ENCODE peak calls at places on chromosomes 11 and 22, in seven cellular contexts. F, V, L, Q, K, Z and G are unnamed samples.

GRCh38 chr11:7604331-7604973 is 68.8 kb downstream of the CYB5R2 start:
- DNase-seq in Z (no peak), K (no peak), L (no peak), Q (no peak), F (no peak), V (peak), G (no peak)

GRCh38 chr11:132032555-132032954 is 662.1 kb downstream of the NTM start:
- DNase-seq in Q (peak), F (peak), Z (no peak), L (no peak), V (no peak), K (no peak), G (no peak)

GRCh38 chr11:118623291-118623655 is 15.9 kb downstream of the PHLDB1 start:
- DNase-seq in Q (no peak), F (no peak), L (no peak), V (peak), Z (no peak), K (no peak), G (no peak)

GRCh38 chr11:120132645-120133185 is 5.2 kb downstream of the TRIM29 start:
- DNase-seq in Z (no peak), F (no peak), V (no peak), L (no peak), K (no peak), Q (no peak), G (no peak)

GRCh38 chr22:39017596-39018365 is 3.1 kb upstream of the APOBEC3D start:
- DNase-seq in Z (no peak), Q (no peak), F (no peak), K (no peak), L (no peak), V (no peak), G (no peak)

GRCh38 chr22:21837184-21837979 is 30.1 kb downstream of the MAPK1 start:
- DNase-seq in L (no peak), K (no peak), V (no peak), Q (peak), F (peak), Z (peak), G (peak)

GRCh38 chr22:26556904-26557303 is 33.0 kb downstream of the TPST2 start:
- DNase-seq in F (no peak), L (no peak), K (no peak), V (no peak), Z (no peak), Q (no peak), G (no peak)

GRCh38 chr22:49967333-49968241 is 7.0 kb downstream of the PIM3 start:
- DNase-seq in L (peak), F (peak), Z (no peak), K (no peak), V (no peak), Q (no peak), G (no peak)

GRCh38 chr11:74506823-74507222 is 13.3 kb upstream of the LIPT2 start:
- DNase-seq in Z (no peak), V (no peak), Q (peak), F (no peak), L (no peak), K (no peak), G (no peak)

GRCh38 chr11:93740031-93740801 is 1.1 kb downstream of the TAF1D start:
- DNase-seq in F (no peak), K (peak), V (peak), Z (no peak), Q (peak), L (no peak), G (peak)

GRCh38 chr11:45635907-45636306 is 29.5 kb downstream of the CHST1 start:
- DNase-seq in V (no peak), F (no peak), K (no peak), Z (no peak), L (no peak), Q (no peak), G (no peak)

GRCh38 chr11:45643585-45643984 is 21.8 kb downstream of the CHST1 start:
- DNase-seq in F (no peak), Q (no peak), K (no peak), Z (no peak), V (no peak), L (no peak), G (no peak)

GRCh38 chr11:45641961-45642360 is 23.5 kb downstream of the CHST1 start:
- DNase-seq in F (no peak), V (no peak), K (no peak), L (no peak), Z (no peak), Q (no peak), G (no peak)

DNA sequence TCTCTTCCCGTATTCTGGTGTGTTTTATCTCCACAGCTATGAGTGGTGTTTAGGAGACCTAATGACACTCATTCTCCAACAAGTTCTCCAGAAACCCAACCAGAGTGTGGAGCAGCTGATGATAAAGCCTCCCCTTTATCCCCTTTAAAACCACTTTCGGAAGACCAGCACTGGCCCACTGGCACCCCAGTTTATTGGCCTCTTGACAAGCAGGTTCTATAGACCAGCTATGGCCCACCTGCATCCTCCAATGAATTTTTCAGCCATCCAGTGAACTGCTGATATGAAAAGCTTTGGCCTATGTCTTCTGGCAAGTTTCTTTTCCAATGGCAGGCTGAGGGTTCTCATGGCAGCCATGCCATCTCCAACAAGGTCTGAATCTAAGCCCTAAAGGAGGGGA is 27.4 kb downstream of the CHST1 start:
- DNase-seq in V (no peak), Q (no peak), K (no peak), F (no peak), L (no peak), Z (no peak), G (no peak)
- TF ChIP-seq CTCF in V (no peak), Q (no peak), K (no peak), F (no peak), L (no peak), Z (no peak), G (no peak)

GRCh38 chr11:102368472-102368871 is 21.5 kb downstream of the BIRC2 start:
- DNase-seq in K (peak), Z (no peak), V (no peak), Q (no peak), F (no peak), L (no peak), G (no peak)

GRCh38 chr11:102364991-102365390 is 18.0 kb downstream of the BIRC2 start:
- DNase-seq in Q (no peak), V (no peak), Z (no peak), K (no peak), F (no peak), L (no peak), G (no peak)

DNA sequence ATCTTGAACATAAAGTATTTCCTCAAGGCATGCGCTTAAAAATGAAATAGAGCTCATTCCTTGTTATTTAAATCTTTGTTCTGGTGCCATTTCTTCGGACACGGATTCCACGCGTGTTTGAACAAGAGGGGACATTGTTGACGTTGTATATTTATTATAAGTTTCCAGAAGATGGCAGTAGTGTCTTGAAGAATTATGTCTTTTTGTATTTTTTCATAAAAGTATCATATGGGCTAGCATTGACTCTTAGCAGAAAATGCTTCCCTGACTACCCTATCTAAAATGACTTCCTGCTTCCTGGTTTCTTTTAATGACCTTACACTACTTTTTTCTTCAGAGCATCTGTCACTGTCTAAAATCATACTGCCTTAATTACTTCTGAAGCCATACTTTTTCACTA is 20.4 kb downstream of the BIRC2 start:
- DNase-seq in Q (peak), L (no peak), Z (peak), F (no peak), V (no peak), K (no peak), G (no peak)
- TF ChIP-seq CTCF in Q (peak), L (no peak), Z (no peak), F (no peak), V (peak), K (no peak), G (peak)

GRCh38 chr11:114315749-114316368 is 19.7 kb downstream of the NNMT start:
- DNase-seq in F (no peak), V (no peak), Z (no peak), L (no peak), K (no peak), Q (peak), G (no peak)

GRCh38 chr11:114318361-114318760 is 22.2 kb downstream of the NNMT start:
- DNase-seq in V (no peak), Q (peak), K (no peak), Z (no peak), F (no peak), L (no peak), G (no peak)

GRCh38 chr11:114316980-114317675 is 20.9 kb downstream of the NNMT start:
- DNase-seq in F (no peak), V (no peak), Q (peak), L (no peak), K (no peak), Z (no peak), G (no peak)

GRCh38 chr11:114319716-114320328 is 23.6 kb downstream of the NNMT start:
- DNase-seq in K (no peak), L (no peak), V (no peak), Z (no peak), Q (peak), F (no peak), G (no peak)

GRCh38 chr11:114317738-114318137 is 21.5 kb downstream of the NNMT start:
- DNase-seq in L (peak), Q (peak), V (no peak), K (no peak), Z (no peak), F (peak), G (no peak)
- TF ChIP-seq CTCF in L (peak), Q (peak), V (no peak), K (no peak), Z (peak), F (peak), G (peak)

DNA sequence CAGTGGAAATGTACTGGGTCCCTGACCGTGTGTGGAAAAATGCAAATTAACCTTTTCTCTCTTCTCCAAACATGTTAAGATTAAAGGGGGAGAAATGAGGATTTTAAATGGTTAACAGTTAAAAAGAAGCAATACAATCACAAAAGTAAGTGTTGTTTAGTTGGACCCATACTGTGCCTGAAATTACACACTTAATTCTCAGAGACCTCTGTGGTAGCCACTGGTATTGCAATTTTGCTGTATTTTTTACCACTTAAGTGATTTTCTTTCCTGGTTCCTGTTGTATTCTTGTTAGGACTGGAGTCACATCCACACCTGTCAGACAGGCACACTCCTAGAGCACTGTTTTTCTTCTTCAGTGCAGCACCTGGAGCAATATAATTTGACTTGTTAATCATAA is 179.6 kb upstream of the PDGFD start:
- DNase-seq in F (no peak), Q (peak), Z (no peak), K (no peak), V (peak), L (no peak), G (no peak)
- TF ChIP-seq CTCF in F (no peak), Q (peak), Z (peak), K (peak), V (no peak), L (peak), G (peak)

DNA sequence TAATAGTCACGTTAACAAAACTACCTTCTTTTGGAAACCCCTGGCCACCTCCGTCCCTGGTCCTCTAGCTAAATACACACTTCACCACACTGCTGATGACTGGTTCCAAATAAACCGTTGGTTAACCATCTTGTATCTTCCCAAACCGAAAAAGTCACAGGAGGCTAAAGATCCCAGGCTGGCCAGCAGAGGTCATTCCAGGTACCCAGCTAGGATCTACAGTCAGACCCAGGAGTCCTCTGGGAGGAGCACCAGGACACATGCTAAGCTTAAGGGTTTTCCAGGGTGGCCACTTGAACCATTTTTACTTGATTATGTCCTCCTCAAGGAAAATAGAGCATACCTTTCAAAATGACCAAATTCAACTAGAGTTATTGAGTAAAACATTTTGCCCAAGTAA is 103.2 kb downstream of the ETS1 start:
- DNase-seq in Q (no peak), V (no peak), L (no peak), K (no peak), F (no peak), Z (no peak), G (no peak)
- TF ChIP-seq CTCF in Q (peak), V (no peak), L (no peak), K (no peak), F (no peak), Z (no peak), G (no peak)

DNA sequence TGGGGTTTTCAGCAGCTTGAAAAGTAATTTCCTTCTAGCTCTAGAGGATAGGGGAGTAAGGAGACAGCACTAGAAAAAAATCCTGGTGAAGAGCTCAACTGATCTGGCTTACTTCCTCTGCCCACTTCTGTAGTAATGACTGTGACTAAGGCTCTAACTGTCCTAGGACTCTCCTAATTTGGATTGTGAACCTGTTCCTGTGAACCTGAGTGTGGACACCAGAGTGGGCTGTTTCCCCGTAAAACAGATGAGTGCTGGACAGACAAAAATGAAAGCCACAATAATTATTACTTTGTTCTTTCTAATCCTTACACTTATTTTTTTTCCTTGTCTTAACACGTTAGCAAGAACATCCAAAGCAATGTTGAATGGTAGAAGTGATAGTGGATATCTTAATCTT is 154.1 kb downstream of the AASDHPPT start:
- DNase-seq in V (no peak), Q (peak), Z (no peak), K (no peak), L (no peak), F (peak), G (peak)
- TF ChIP-seq CTCF in V (no peak), Q (peak), Z (no peak), K (no peak), L (peak), F (peak), G (peak)

DNA sequence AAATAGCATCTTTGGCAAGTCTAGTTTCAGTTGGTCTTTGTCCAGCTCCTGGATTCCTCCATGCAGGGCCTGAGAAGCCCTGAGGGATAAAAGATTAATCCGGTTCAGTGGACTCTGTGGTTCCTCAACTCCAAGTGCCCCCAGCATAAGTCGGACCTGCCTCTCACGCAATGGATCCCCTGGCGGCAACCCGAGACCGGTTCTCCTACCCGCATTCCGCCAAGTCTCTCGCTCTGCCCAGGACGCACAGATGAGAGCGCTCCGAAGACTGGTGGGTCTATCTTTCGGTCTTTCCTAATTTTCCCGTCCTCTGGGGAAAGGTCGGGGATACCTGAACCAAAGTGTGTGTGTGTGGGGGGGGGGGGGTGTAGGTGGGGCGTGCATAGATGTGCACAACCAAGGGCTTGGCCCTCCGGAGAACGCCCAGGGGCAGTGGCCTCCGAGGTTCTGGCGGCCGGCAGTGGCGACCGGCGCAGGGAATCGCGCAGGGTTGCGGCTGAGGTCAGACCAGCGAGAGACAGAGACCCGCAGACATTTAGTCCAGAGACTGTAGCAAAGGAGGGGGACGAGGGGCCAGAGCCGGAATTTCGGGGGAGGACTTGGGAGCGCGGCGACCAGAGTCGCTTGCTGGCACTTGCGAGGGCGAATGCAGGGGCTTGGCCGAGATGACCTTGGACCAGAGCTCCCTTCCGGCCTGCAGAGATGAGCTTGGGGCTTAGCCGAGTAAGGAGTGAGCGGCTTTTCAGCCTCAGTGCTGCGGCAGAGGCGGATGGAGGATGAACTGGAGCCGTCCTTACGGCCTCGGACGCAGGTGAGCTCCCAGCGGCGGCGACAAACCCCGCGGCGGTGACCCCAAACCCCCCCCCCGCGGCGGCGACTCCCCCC is 712 bp upstream of the SLC2A11 start:
- DNase-seq in Q (peak), Z (peak), V (peak), K (no peak), L (peak), F (no peak), G (peak)
- TF ChIP-seq CTCF in Q (no peak), Z (peak), V (no peak), K (no peak), L (peak), F (no peak), G (peak)